ENCODE peak calls at places on chromosomes 2 and 18, in ten cellular contexts. B is A549, V is neural progenitor cell, L is psoas muscle, Y is astrocyte, I is transverse colon, E is iPS DF 6.9, W is cardiac muscle cell, G is fibroblast of lung, K is GM23248. J is an unnamed sample.

GRCh38 chr18:57353940-57354461 is 1.6 kb downstream of the ST8SIA3 start:
- DNase-seq in G (peak; percentile 35), W (peak; percentile 56), B (peak; percentile 3), I (no peak), V (peak; percentile 94), K (peak; percentile 64), L (no peak), E (peak; percentile 57), Y (peak; percentile 16), J (peak; percentile 46)

GRCh38 chr2:222883420-222883819 is 22.6 kb downstream of the ACSL3 start:
- DNase-seq in L (no peak), K (no peak), G (no peak), W (peak; percentile 53), I (no peak), V (no peak), E (no peak), Y (peak; percentile 59), B (no peak), J (no peak)

GRCh38 chr2:235553696-235554100 is 59.9 kb downstream of the AGAP1 start:
- DNase-seq in G (no peak), I (peak; percentile 44), L (no peak), K (no peak), E (no peak), W (no peak), Y (peak; percentile 34), V (no peak), B (no peak), J (no peak)

GRCh38 chr2:114651933-114652332 is 209.5 kb downstream of the DPP10 start:
- DNase-seq in Y (no peak), E (no peak), B (no peak), L (no peak), I (no peak), V (no peak), K (no peak), G (no peak), W (no peak), J (no peak)

GRCh38 chr2:172438741-172439508 is 11.5 kb downstream of the ITGA6 start:
- DNase-seq in I (peak; percentile 74), Y (peak; percentile 42), E (no peak), B (peak; percentile 50), V (no peak), G (peak; percentile 55), K (peak; percentile 70), W (peak; percentile 55), L (no peak), J (peak; percentile 95)

GRCh38 chr18:49788327-49788908 is 24.9 kb downstream of the ACAA2 start:
- DNase-seq in W (no peak), G (peak; percentile 42), B (no peak), L (no peak), I (no peak), V (no peak), Y (peak; percentile 25), E (no peak), K (peak; percentile 24), J (no peak)

GRCh38 chr2:234427081-234428058 is 69.5 kb downstream of the ARL4C start:
- DNase-seq in W (peak; percentile 92), E (peak; percentile 50), K (peak; percentile 37), G (no peak), V (peak; percentile 78), I (no peak), Y (peak; percentile 97), L (no peak), B (no peak), J (peak; percentile 31)

GRCh38 chr2:20595439-20596192 is 55.3 kb downstream of the HS1BP3 start:
- DNase-seq in B (no peak), L (no peak), V (no peak), Y (peak; percentile 82), I (peak; percentile 42), E (no peak), W (peak; percentile 59), K (no peak), G (peak; percentile 70), J (no peak)

GRCh38 chr2:158214431-158214830 is 112.8 kb downstream of the UPP2 start:
- DNase-seq in B (no peak), K (peak; percentile 6), L (no peak), V (no peak), Y (peak; percentile 31), W (peak; percentile 8), I (no peak), G (peak; percentile 45), E (no peak), J (peak; percentile 72)

GRCh38 chr2:176428943-176429469 is 159.8 kb downstream of the MTX2 start:
- DNase-seq in K (no peak), W (no peak), L (no peak), E (no peak), G (no peak), B (no peak), Y (no peak), V (no peak), I (no peak), J (no peak)

GRCh38 chr18:8998481-8999217 is 103.8 kb upstream of the NDUFV2 start:
- DNase-seq in K (peak; percentile 54), B (no peak), E (no peak), W (peak; percentile 52), L (no peak), G (peak; percentile 28), Y (peak; percentile 57), V (peak; percentile 24), I (no peak), J (no peak)

GRCh38 chr2:72115361-72116080 is 32.1 kb downstream of the CYP26B1 start:
- DNase-seq in E (no peak), Y (peak; percentile 81), W (peak; percentile 77), G (peak; percentile 82), I (no peak), K (peak; percentile 94), L (peak; percentile 70), B (peak; percentile 97), V (no peak), J (peak; percentile 77)

GRCh38 chr2:72204782-72205545 is 57.3 kb upstream of the CYP26B1 start:
- DNase-seq in I (no peak), V (no peak), W (peak; percentile 30), E (no peak), G (peak; percentile 50), K (peak; percentile 30), L (no peak), Y (no peak), B (no peak), J (no peak)

GRCh38 chr2:74278176-74278575 is 65.0 kb downstream of the SLC4A5 start:
- DNase-seq in V (no peak), I (peak; percentile 32), W (no peak), Y (no peak), B (no peak), K (no peak), E (no peak), L (no peak), G (no peak), J (no peak)

DNA sequence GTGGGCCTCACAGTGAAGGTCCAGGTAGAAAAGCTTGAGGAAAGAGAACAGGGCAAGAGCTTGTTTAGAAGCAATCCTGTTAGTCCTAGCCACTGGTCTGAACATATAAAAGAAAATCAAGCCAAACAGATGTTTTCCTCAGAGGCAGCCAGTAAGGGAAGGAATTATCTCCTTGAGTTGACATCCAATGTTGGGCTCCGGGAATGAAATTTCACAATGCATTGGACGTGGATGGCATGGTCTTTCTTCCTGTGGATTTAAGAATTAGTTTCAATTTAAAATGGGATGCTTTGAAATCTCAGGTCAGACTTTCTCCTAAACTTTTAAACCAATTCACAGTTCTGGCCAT is 92.1 kb downstream of the ACKR3 start:
- DNase-seq in V (no peak), W (peak; percentile 80), E (no peak), Y (no peak), K (peak; percentile 65), G (no peak), L (no peak), B (no peak), I (no peak), J (no peak)
- H3K27ac ChIP-seq in V (peak overlapping the region; percentile 78), W (no peak overlapping the region), E (no peak overlapping the region), Y (peak overlapping the region; percentile 84), K (peak overlapping the region; percentile 93), G (no peak overlapping the region), L (peak overlapping the region; percentile 28), B (peak overlapping the region; percentile 90), I (peak overlapping the region; percentile 71), J (no peak overlapping the region)

DNA sequence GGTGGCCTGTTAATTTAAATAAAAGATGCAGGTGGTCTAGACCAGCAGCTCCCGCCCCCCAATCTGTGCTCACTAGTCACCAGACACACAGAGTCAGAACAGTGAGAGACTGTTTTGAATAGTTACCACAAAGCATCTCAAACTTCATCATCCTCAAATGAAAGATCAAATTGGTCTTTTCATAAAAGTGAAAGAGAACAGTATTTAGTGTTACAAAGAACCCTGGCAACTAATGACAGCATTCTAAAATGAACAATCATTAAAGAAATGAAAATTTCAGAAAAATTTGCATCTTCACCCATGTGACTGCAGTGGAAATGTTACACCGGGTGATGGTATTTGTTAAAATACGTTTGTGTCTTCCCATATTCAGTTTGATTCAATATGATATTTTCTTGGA is 65.5 kb upstream of the PMAIP1 start:
- DNase-seq in K (no peak), Y (no peak), E (no peak), I (no peak), W (no peak), V (no peak), B (no peak), L (no peak), G (no peak), J (no peak)
- H3K4me3 ChIP-seq in K (no peak overlapping the region), Y (no peak overlapping the region), E (no peak overlapping the region), I (no peak overlapping the region), W (no peak overlapping the region), V (no peak overlapping the region), B (no peak overlapping the region), L (no peak overlapping the region), G (no peak overlapping the region), J (no peak overlapping the region)

GRCh38 chr18:67733094-67733493 is 216.6 kb upstream of the DSEL start:
- DNase-seq in V (no peak), I (no peak), E (no peak), Y (peak; percentile 41), W (peak; percentile 25), K (peak; percentile 95), B (no peak), L (no peak), G (peak; percentile 78), J (no peak)

GRCh38 chr18:67726882-67727281 is 210.4 kb upstream of the DSEL start:
- DNase-seq in I (no peak), Y (no peak), E (no peak), V (no peak), G (no peak), L (no peak), W (no peak), B (no peak), K (no peak), J (no peak)

GRCh38 chr18:67731853-67732252 is 215.3 kb upstream of the DSEL start:
- DNase-seq in W (no peak), G (peak; percentile 38), L (no peak), I (no peak), V (no peak), E (no peak), B (no peak), K (peak; percentile 68), Y (peak; percentile 66), J (no peak)

GRCh38 chr18:67728364-67728763 is 211.8 kb upstream of the DSEL start:
- DNase-seq in E (no peak), G (no peak), K (no peak), L (no peak), I (no peak), V (no peak), Y (no peak), W (no peak), B (no peak), J (no peak)

GRCh38 chr18:67730884-67731283 is 214.4 kb upstream of the DSEL start:
- DNase-seq in G (peak; percentile 27), W (peak; percentile 8), V (no peak), Y (peak; percentile 81), K (peak; percentile 85), E (no peak), L (no peak), I (no peak), B (peak; percentile 1), J (peak; percentile 7)
- H3K27ac ChIP-seq in G (no peak overlapping the region), W (no peak overlapping the region), V (no peak overlapping the region), Y (peak overlapping the region; percentile 76), K (peak overlapping the region; percentile 60), E (no peak overlapping the region), L (no peak overlapping the region), I (no peak overlapping the region), B (no peak overlapping the region), J (no peak overlapping the region)

GRCh38 chr2:1799174-1799573 is 54.9 kb upstream of the PXDN start:
- DNase-seq in I (no peak), K (no peak), V (no peak), Y (no peak), B (no peak), G (no peak), E (no peak), W (no peak), L (no peak), J (no peak)
- H3K4me3 ChIP-seq in I (no peak overlapping the region), K (no peak overlapping the region), V (no peak overlapping the region), Y (no peak overlapping the region), B (no peak overlapping the region), G (no peak overlapping the region), E (no peak overlapping the region), W (no peak overlapping the region), L (no peak overlapping the region), J (no peak overlapping the region)

J was measured in A673.